ENCODE peak calls at places on chromosomes 16 and 17, in four cellular contexts. T is K562, H is IMR-90, Z is GM12878. R is an unnamed sample.

GRCh38 chr16:50207652-50208051 is 54.5 kb downstream of the TENT4B start:
- DNase-seq in T (no peak), Z (no peak), H (peak; percentile 72), R (no peak)

GRCh38 chr17:50314456-50315011 is 31.4 kb upstream of the XYLT2 start:
- DNase-seq in H (no peak), Z (no peak), T (no peak), R (no peak)

GRCh38 chr17:74749262-74750038 is 1.0 kb downstream of the NHERF1 start:
- DNase-seq in Z (no peak), H (no peak), T (no peak), R (peak; percentile 74)

GRCh38 chr17:17740627-17741237 is 59.5 kb downstream of the RAI1 start:
- DNase-seq in Z (no peak), H (no peak), T (no peak), R (no peak)

GRCh38 chr16:4093495-4094137 is 22.6 kb downstream of the ADCY9 start:
- DNase-seq in Z (no peak), T (no peak), H (peak; percentile 39), R (no peak)

GRCh38 chr16:74585846-74586392 is 21.0 kb downstream of the GLG1 start:
- DNase-seq in H (no peak), Z (no peak), T (no peak), R (no peak)

GRCh38 chr16:81469710-81470481 is 25.3 kb downstream of the CMIP start:
- DNase-seq in Z (peak; percentile 65), H (no peak), T (no peak), R (no peak)

GRCh38 chr16:49439050-49439449 is 65.4 kb downstream of the C16orf78 start:
- DNase-seq in Z (no peak), T (no peak), H (no peak), R (no peak)

GRCh38 chr16:68800257-68800875 is 43.0 kb upstream of the TANGO6 start:
- DNase-seq in Z (peak; percentile 66), H (peak; percentile 83), T (peak; percentile 62), R (peak; percentile 71)

GRCh38 chr16:66901626-66902025 is 17.1 kb downstream of the CDH16 start:
- DNase-seq in Z (no peak), H (no peak), T (no peak), R (no peak)

GRCh38 chr17:21687136-21687953 is 5.0 kb upstream of the KCNJ18 start:
- DNase-seq in H (no peak), T (no peak), Z (no peak), R (no peak)

GRCh38 chr17:7523033-7523432 is 25.8 kb upstream of the TNFSF12 start:
- DNase-seq in T (peak; percentile 47), Z (no peak), H (no peak), R (no peak)

GRCh38 chr16:17459903-17460521 is 10.7 kb downstream of the XYLT1 start:
- DNase-seq in T (no peak), H (no peak), Z (no peak), R (no peak)

GRCh38 chr17:77089118-77089477 is 51.7 kb upstream of the SEC14L1 start:
- DNase-seq in T (no peak), H (no peak), Z (no peak), R (no peak)

GRCh38 chr16:2296662-2297505 is 29.0 kb upstream of the RNPS1 start:
- DNase-seq in Z (no peak), T (peak; percentile 86), H (no peak), R (peak; percentile 82)

GRCh38 chr16:27841061-27841801 is 222.3 kb downstream of the GSG1L start:
- DNase-seq in H (no peak), Z (no peak), T (no peak), R (no peak)

GRCh38 chr16:10314811-10315210 is 71.0 kb upstream of the ATF7IP2 start:
- DNase-seq in Z (no peak), T (no peak), H (no peak), R (peak; percentile 8)

GRCh38 chr17:82098939-82099765 is 1.1 kb upstream of the FASN start:
- DNase-seq in Z (no peak), T (peak; percentile 90), H (no peak), R (no peak)

GRCh38 chr16:55367796-55368195 is 43.8 kb downstream of the IRX6 start:
- DNase-seq in Z (no peak), T (no peak), H (peak; percentile 20), R (no peak)

GRCh38 chr17:30232015-30232821 is 3.3 kb downstream of the SLC6A4 start:
- DNase-seq in H (no peak), T (no peak), Z (no peak), R (no peak)

GRCh38 chr16:55482056-55482455 is 3.1 kb downstream of the MMP2 start:
- DNase-seq in Z (no peak), T (no peak), H (peak; percentile 57), R (no peak)

GRCh38 chr16:2329532-2329931 is 11.0 kb downstream of the ABCA3 start:
- DNase-seq in H (no peak), Z (no peak), T (no peak), R (no peak)

GRCh38 chr16:85179344-85180046 is 67.2 kb upstream of the CIBAR2 start:
- DNase-seq in T (no peak), Z (no peak), H (no peak), R (no peak)

GRCh38 chr17:52157603-52158449 is 688 bp downstream of the CA10 start:
- DNase-seq in T (no peak), Z (no peak), H (no peak), R (peak; percentile 64)

GRCh38 chr16:77974883-77975282 is 47.5 kb upstream of the CLEC3A start:
- DNase-seq in Z (no peak), T (peak; percentile 18), H (no peak), R (no peak)

GRCh38 chr16:31105677-31106213 is 2.4 kb upstream of the BCKDK start:
- DNase-seq in Z (no peak), H (no peak), T (peak; percentile 87), R (peak; percentile 96)

GRCh38 chr17:31488264-31488981 is 96.9 kb downstream of the RAB11FIP4 start:
- DNase-seq in H (no peak), T (peak; percentile 26), Z (no peak), R (peak; percentile 68)

GRCh38 chr17:5381542-5381941 is 37.9 kb downstream of the NUP88 start:
- DNase-seq in T (no peak), Z (no peak), H (peak; percentile 34), R (no peak)

DNA sequence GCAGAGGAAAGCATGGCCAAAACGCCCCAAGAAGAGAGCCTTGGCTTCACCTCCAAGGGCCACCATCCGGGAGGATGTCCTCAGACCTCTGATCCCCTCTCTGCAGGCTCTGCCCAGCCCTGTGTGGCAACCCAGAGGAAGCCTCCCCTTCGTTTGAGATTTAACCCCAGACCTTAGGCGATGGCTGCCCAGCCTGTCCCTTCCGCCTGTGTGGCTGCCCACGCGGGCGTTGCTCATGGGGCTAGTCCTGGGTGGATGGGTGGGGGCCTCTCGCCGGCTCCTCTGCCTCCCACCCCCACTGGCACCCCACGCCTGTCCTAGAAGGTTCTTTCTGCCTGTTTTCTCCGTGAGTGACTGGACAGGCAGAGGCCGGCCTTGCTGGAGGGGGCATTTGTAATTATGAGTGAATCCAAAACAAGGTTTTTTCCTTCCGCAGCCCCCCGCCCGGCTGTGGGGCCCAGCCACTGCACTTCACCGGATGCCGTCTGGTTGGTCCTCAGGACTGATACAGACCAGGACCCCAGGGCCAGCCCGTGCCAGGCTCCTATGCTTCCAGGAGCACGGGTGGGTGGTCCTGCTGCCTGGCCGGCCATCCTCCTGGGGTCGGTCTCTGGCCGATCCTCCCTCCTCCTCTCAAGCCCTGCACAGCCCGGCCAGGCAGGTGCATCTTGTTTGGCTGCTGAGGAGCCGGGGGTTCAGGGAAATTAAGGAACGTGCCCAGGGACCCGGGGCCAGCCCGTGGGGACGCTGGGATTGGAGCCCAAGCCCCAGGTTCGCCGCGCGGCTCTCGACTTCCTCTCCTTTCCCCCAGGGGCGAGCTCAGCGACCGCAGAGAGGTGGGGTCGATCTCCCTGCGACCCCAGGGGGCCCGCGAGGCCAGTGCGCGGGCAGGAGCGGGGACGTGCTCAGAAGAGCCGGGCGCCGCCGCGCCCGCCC is at the start of gene TMEM235:
- DNase-seq in T (no peak), Z (no peak), H (no peak), R (peak; percentile 62)
- H2AFZ ChIP-seq in T (peak within 1 kb of the TSS; percentile 52), Z (no peak within 1 kb of the TSS), H (peak within 1 kb of the TSS; percentile 76), R (no peak within 1 kb of the TSS)

DNA sequence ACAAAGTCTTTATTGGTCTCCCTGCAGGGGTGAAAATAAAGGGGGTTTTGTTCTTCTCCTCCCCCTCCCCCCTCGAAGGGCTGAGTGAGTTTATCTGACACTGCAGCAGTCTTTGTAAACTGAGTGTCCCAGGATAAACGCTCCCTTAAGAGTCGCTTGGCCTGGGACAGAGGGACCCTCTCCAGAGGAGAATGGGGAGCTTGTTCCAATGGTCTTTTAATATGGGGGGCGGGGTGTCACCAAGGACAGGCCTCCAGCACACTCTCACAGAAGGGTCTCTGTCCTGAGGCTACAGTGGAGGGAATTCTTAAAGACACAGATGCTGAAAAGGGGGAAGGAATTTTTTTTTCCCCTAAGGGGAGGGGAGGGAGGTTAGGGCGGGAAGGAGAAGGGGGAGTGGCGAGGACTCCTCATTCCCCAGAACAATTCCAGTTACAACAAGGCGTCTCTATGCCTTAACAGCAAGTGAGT is 455.5 kb downstream of the SOX9 start:
- DNase-seq in Z (no peak), T (no peak), H (no peak), R (no peak)
- TF ChIP-seq RFX5 in Z (no peak), T (no peak), H (no peak), R (no peak)

GRCh38 chr16:11667221-11667823 is 933 bp upstream of the SNN start:
- DNase-seq in Z (no peak), T (no peak), H (no peak), R (no peak)
- H2AFZ ChIP-seq in Z (no peak overlapping the region), T (peak overlapping the region; percentile 93), H (peak overlapping the region; percentile 97), R (no peak overlapping the region)

DNA sequence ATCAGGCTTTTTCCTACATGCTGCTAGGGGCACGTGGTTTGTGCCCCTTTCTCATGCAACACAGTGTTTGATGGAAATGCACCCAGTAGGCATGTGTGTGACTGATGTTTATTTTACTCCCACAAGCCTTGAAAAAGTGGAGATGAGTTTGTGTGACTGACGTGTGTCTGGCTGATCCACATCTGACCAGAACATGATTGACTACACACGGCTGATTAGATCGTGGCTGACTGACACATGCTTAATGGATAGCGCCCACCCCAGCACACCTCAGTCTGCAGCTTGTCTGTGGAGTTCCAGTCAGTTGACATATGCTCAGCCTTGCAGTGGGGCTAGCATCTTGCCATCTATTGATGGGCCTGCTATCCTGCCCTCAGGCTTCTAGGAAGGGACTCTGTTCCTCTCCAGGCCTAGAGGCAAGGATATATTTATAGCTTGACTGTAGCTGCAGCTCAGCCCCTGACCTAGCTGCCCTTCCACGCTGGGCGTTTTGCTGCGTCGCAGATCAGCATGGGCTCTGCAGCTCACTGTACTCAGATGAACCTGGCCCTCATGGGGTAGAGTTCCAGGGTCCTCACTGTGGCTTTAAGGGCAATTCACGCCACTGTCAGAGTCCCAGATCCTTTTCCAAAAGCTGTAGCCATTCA is 112.3 kb downstream of the HS3ST2 start:
- DNase-seq in Z (no peak), T (no peak), H (no peak), R (peak; percentile 21)
- TF ChIP-seq RFX5 in Z (no peak), T (no peak), H (no peak), R (no peak)

DNA sequence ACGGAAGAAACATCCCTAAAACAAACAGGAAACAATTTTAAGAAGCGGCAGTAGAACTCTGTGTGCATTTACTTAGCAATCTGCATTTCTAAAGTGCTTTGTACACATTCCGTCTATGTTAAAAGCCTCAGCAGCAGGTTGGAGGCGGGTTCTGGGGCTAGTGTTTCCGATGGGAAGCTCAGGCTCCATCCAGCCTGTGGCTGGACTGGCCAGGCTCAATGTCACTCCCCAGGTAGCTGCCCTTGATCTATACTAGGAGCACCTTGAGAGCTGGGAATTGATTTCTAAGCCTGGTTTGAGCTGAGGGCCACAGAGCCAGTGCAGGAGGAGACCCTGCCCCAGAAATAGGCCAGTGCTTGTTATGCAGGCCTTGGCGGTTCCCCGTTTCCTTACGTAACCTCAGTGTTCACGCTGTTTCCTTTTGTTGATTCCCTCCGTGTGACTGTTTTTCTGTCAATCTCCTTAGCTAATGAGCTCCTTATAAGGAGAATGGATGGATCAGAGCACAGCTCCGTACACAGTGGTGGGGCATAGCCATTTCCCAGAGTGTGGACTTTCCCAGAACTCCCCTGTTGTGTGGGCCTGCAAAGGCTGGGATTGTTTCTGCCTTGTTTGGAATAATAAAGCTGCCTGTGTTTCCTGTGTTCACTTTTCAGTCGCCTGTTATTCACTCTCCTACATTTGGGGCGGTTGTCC is 21.4 kb downstream of the ADORA2B start:
- DNase-seq in T (no peak), H (peak; percentile 35), Z (no peak), R (no peak)
- H2AFZ ChIP-seq in T (no peak overlapping the region), H (peak overlapping the region; percentile 66), Z (no peak overlapping the region), R (no peak overlapping the region)

R was measured in SK-N-SH.